ENCODE peak calls at places on chromosomes 7 and 10, in four cellular contexts. N, X, K and A are unnamed samples.

GRCh38 chr7:106344861-106345260 is 60.1 kb upstream of the NAMPT start:
- DNase-seq in N (no peak), X (no peak), K (no peak), A (no peak)

GRCh38 chr10:125407000-125407502 is 246.7 kb upstream of the CTBP2 start:
- DNase-seq in N (no peak), X (no peak), K (no peak), A (no peak)

GRCh38 chr7:151560243-151560642 is 40.5 kb upstream of the RHEB start:
- DNase-seq in N (no peak), K (no peak), X (no peak), A (no peak)

GRCh38 chr7:8597565-8597964 is 164.2 kb downstream of the NXPH1 start:
- DNase-seq in K (no peak), N (no peak), X (no peak), A (no peak)

GRCh38 chr7:18530224-18531179 is 35.0 kb downstream of the HDAC9 start:
- DNase-seq in K (no peak), X (no peak), N (no peak), A (no peak)

GRCh38 chr10:23053036-23053435 is 42.3 kb upstream of the MSRB2 start:
- DNase-seq in K (no peak), N (no peak), X (no peak), A (no peak)

GRCh38 chr7:17184805-17185689 is 113.4 kb upstream of the AHR start:
- DNase-seq in N (no peak), K (peak), X (no peak), A (no peak)

GRCh38 chr7:67711706-67712105 is 715.1 kb downstream of the TYW1 start:
- DNase-seq in K (no peak), X (no peak), N (no peak), A (no peak)

GRCh38 chr7:56105508-56105907 is 768 bp downstream of the CHCHD2 start:
- DNase-seq in N (no peak), K (no peak), X (no peak), A (no peak)

GRCh38 chr10:123194056-123194455 is 39.9 kb downstream of the BUB3 start:
- DNase-seq in K (no peak), X (no peak), N (no peak), A (no peak)

GRCh38 chr10:128051548-128051947 is 74.7 kb downstream of the MKI67 start:
- DNase-seq in K (no peak), N (no peak), X (no peak), A (no peak)

GRCh38 chr10:11242443-11243386 is 225.0 kb downstream of the CELF2 start:
- DNase-seq in K (no peak), X (peak), N (no peak), A (no peak)

GRCh38 chr7:20954711-20955641 is 168.3 kb upstream of the SP8 start:
- DNase-seq in K (no peak), X (no peak), N (no peak), A (no peak)

GRCh38 chr10:86265877-86266259 is 100.7 kb downstream of the GRID1 start:
- DNase-seq in K (peak), X (no peak), N (peak), A (no peak)

GRCh38 chr7:157397036-157397720 is 60.4 kb downstream of the DNAJB6 start:
- DNase-seq in K (no peak), N (no peak), X (no peak), A (no peak)
- H3K27ac ChIP-seq in K (no peak), N (peak), X (peak), A (peak)

DNA sequence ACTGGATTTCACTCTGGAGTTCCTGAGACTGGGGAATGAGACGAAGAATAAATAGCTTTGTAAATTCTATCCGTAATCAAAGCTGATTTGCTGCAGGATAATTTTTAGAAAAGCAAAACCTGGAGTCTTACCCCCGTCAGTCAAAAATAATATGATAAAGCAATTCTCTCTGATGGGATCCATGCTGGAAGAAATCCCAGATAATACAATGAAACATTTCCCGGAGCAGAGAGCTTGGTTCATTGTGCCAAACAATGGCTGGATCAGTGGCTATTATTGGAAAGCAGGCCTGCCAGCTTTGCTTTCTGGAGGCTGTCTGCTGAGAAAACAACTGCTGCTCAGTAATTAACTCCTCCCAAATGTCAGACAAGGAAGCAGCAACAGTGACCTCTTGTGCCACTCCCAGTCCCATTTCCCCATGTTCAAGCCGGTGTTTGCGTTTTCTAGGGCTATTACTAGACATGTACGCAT is 609.4 kb upstream of the PCDH15 start:
- DNase-seq in K (no peak), X (peak), N (no peak), A (peak)
- TF ChIP-seq CTCF in K (no peak), X (peak), N (no peak), A (no peak)

GRCh38 chr10:21526952-21527633 is 1.6 kb upstream of the SKIDA1 start:
- DNase-seq in N (peak), K (peak), X (peak), A (peak)
- H3K27ac ChIP-seq in N (peak), K (peak), X (peak), A (peak)

GRCh38 chr7:11266101-11266500 is 292.4 kb downstream of the PHF14 start:
- DNase-seq in X (no peak), K (no peak), N (no peak), A (no peak)
- TF ChIP-seq CTCF in X (no peak), K (no peak), N (no peak), A (no peak)

DNA sequence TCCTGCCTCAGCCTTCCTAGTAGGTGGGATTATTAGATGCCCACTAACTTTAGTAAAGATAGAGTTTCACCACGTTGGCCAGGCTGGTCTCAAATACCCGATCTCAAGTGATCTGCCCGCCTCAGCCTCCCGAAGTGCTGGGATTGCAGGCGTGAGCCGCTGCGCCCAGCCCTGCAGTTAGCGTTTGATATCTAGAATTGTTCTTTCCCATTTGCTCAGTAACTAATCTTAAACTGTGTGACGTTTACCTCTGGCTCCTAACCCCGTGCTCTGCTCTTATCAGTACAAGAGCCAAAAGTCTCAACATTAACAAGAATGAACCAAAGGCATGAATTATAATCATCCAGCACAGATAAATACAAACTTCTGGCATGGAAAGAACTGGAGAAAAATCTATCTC is 47.4 kb downstream of the IGF2BP3 start:
- DNase-seq in X (no peak), N (no peak), K (no peak), A (no peak)
- H3K27ac ChIP-seq in X (no peak), N (no peak), K (no peak), A (no peak)

DNA sequence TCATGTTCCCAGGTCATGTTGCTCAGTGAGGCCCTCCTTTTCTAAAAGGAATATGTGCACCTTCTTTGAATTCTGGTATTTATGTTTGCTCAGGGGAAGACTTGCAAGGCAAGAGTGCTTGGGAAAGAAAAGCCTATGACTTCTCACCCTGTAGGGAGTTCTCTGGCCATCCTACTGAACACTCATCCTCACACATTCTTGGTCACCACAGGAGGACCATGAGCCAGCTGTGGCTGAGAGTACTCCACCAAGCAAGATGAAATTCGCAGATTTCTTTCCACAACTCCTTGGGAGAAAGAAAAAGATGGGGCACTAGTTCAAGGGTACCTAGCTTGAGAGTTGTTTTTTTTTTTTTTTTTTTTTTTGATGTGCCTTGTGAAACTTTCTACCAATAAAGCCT is 179.6 kb downstream of the FZD1 start:
- DNase-seq in N (no peak), K (no peak), X (no peak), A (no peak)
- TF ChIP-seq CTCF in N (no peak), K (no peak), X (no peak), A (no peak)